ENCODE peak calls at places on chromosomes 11 and 22, in ten cellular contexts. J is AG10803, R is lower leg skin, W is brain microvascular endothelial cell, T is pancreas, F is mucosa of descending colon, P is cardiac fibroblast, N is tibial nerve, D is AG09309, V is OCI-LY7. I is an unnamed sample.

GRCh38 chr11:19370100-19370861 is 129.5 kb upstream of the E2F8 start:
- DNase-seq in J (peak; percentile 89), R (peak; percentile 91), W (peak; percentile 38), T (no peak), F (no peak), P (peak; percentile 95), N (peak; percentile 81), D (no peak), V (no peak), I (no peak)

GRCh38 chr11:12687740-12688139 is 13.5 kb downstream of the TEAD1 start:
- DNase-seq in J (no peak), R (no peak), W (no peak), T (peak; percentile 33), F (no peak), P (no peak), N (no peak), D (no peak), V (no peak), I (no peak)

GRCh38 chr22:25027959-25028840 is 75.7 kb downstream of the KIAA1671 start:
- DNase-seq in J (no peak), R (no peak), W (peak; percentile 25), T (no peak), F (peak; percentile 60), P (peak; percentile 49), N (peak; percentile 47), D (no peak), V (no peak), I (no peak)

GRCh38 chr11:134276396-134277175 is 407 bp downstream of the GLB1L3 start:
- DNase-seq in J (no peak), R (peak; percentile 79), W (no peak), T (no peak), F (no peak), P (no peak), N (no peak), D (no peak), V (no peak), I (no peak)

GRCh38 chr22:24071686-24072085 is 60.6 kb downstream of the CABIN1 start:
- DNase-seq in J (no peak), R (no peak), W (no peak), T (no peak), F (no peak), P (no peak), N (no peak), D (no peak), V (no peak), I (no peak)

GRCh38 chr11:58495906-58496305 is 12.0 kb downstream of the OR5B21 start:
- DNase-seq in J (no peak), R (no peak), W (no peak), T (no peak), F (no peak), P (no peak), N (no peak), D (no peak), V (no peak), I (peak; percentile 18)

GRCh38 chr11:83717551-83717950 is 431.4 kb upstream of the CCDC90B start:
- DNase-seq in J (no peak), R (no peak), W (no peak), T (no peak), F (no peak), P (no peak), N (no peak), D (no peak), V (no peak), I (no peak)

GRCh38 chr11:72962084-72962483 is 147.9 kb downstream of the ATG16L2 start:
- DNase-seq in J (peak; percentile 55), R (no peak), W (peak; percentile 31), T (no peak), F (no peak), P (peak; percentile 67), N (no peak), D (peak; percentile 24), V (no peak), I (no peak)

GRCh38 chr22:41524283-41524682 is 20.0 kb downstream of the POLR3H start:
- DNase-seq in J (peak; percentile 21), R (no peak), W (peak; percentile 52), T (peak; percentile 56), F (peak; percentile 66), P (peak; percentile 46), N (peak; percentile 67), D (no peak), V (no peak), I (no peak)

GRCh38 chr11:47577460-47578041 is 1.2 kb downstream of the KBTBD4 start:
- DNase-seq in J (no peak), R (no peak), W (no peak), T (no peak), F (no peak), P (no peak), N (no peak), D (no peak), V (no peak), I (no peak)

GRCh38 chr11:45860348-45860747 is 13.1 kb downstream of the CRY2 start:
- DNase-seq in J (no peak), R (peak; percentile 66), W (no peak), T (no peak), F (no peak), P (no peak), N (no peak), D (no peak), V (no peak), I (no peak)

GRCh38 chr11:134228625-134229024 is 4.2 kb downstream of the VPS26B start:
- DNase-seq in J (peak; percentile 86), R (peak; percentile 46), W (no peak), T (no peak), F (no peak), P (no peak), N (no peak), D (peak; percentile 58), V (peak; percentile 86), I (peak; percentile 90)

GRCh38 chr22:47739216-47739615 is 976.8 kb downstream of the TBC1D22A start:
- DNase-seq in J (no peak), R (peak; percentile 59), W (no peak), T (no peak), F (no peak), P (no peak), N (no peak), D (no peak), V (no peak), I (no peak)

GRCh38 chr22:47739616-47740015 is 977.2 kb downstream of the TBC1D22A start:
- DNase-seq in J (no peak), R (no peak), W (no peak), T (no peak), F (no peak), P (no peak), N (no peak), D (no peak), V (no peak), I (no peak)

GRCh38 chr22:47736166-47737034 is 974.0 kb downstream of the TBC1D22A start:
- DNase-seq in J (no peak), R (peak; percentile 79), W (no peak), T (no peak), F (no peak), P (no peak), N (no peak), D (no peak), V (no peak), I (no peak)

GRCh38 chr22:47740109-47740805 is 977.8 kb downstream of the TBC1D22A start:
- DNase-seq in J (no peak), R (peak; percentile 66), W (no peak), T (no peak), F (no peak), P (no peak), N (no peak), D (no peak), V (no peak), I (no peak)

GRCh38 chr22:47738472-47739013 is 976.1 kb downstream of the TBC1D22A start:
- DNase-seq in J (no peak), R (peak; percentile 69), W (no peak), T (no peak), F (no peak), P (no peak), N (no peak), D (no peak), V (no peak), I (no peak)
- TF ChIP-seq CTCF in J (no peak), R (no peak), W (no peak), T (no peak), F (no peak), P (no peak), N (no peak), D (no peak), V (no peak), I (no peak)

DNA sequence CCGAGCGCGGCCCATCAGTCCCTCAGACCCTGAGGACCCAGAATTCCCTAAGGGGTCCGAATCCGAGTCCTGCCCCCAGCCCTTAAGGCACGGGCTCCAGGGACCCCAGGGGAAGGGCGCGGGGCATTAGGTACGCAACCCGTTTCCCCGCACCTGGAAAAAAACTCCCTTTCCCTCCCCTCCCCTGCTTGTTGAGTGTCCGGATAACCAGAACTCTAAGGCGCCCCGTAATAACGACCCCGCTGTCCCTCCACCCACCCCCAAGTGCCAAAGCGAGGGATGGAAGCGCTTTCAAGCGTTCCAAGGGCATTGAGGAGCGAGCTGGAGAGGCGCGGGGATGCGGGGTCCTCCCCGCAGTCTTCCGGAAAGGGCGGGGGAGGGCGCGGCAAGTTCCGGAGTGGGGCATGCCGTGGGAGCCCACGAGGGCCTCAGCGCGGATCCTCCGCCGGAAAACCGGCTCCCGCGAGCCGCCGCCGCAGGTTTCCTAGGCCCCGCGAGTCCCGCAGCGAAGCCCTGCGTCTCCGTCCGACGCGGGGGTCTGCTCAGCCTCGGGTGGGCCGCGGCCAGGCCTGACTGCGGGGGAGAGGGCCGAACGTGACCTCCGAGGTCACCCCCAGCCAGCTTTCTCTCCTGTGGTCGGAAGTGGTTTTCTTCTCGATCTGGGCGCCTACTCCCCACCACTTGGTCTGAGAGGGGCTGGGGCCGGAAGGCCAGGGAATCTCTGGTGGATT is 3.9 kb upstream of the CCND1 start:
- DNase-seq in J (no peak), R (no peak), W (no peak), T (no peak), F (peak; percentile 46), P (no peak), N (no peak), D (no peak), V (no peak), I (no peak)
- H3K4me3 ChIP-seq in J (peak overlapping the region; percentile 98), R (peak overlapping the region; percentile 23), W (peak overlapping the region; percentile 98), T (peak overlapping the region; percentile 2), F (no peak overlapping the region), P (peak overlapping the region; percentile 21), N (peak overlapping the region; percentile 81), D (peak overlapping the region; percentile 35), V (no peak overlapping the region), I (no peak overlapping the region)

DNA sequence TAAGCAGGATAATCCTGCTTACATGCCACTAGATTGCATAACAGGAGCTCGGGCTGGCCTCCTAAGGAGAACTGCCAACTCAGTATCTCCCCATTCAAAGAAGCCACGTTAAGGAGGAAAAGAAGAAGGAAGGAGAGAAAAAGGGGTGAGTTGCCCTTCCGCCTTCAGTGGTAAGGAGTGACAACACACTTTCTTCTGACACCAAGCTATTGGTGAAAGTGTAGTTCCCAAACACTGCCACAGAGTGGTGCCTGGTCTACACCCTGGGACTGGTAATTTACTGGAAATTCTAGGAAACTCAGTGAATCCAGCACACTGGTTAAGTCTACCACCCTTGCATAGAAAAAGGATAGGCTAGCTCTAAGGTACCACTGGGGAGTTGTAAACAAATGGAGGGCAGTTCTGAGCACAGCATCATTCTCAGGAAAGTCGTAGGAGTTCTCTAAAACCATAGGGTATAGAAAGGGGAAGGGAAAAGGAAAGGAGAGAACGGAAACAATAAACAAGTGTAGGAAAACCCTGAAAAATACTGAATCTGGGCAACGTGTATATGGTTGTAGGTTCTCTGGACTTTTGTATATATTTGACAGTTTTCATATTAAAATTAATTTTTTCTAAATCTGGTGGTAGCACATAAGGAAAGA is 58.2 kb downstream of the RRAS2 start:
- DNase-seq in J (peak; percentile 80), R (no peak), W (peak; percentile 76), T (peak; percentile 26), F (no peak), P (peak; percentile 89), N (peak; percentile 59), D (peak; percentile 51), V (peak; percentile 27), I (peak; percentile 70)
- TF ChIP-seq CTCF in J (peak; percentile 97), R (no peak), W (peak; percentile 91), T (peak; percentile 50), F (peak; percentile 49), P (peak; percentile 89), N (peak; percentile 78), D (peak; percentile 86), V (peak; percentile 74), I (peak; percentile 75)

GRCh38 chr11:118338637-118339061 is 3.9 kb downstream of the CD3D start:
- DNase-seq in J (no peak), R (no peak), W (no peak), T (no peak), F (peak; percentile 80), P (peak; percentile 7), N (no peak), D (no peak), V (peak; percentile 82), I (peak; percentile 61)
- H3K4me3 ChIP-seq in J (no peak overlapping the region), R (no peak overlapping the region), W (no peak overlapping the region), T (no peak overlapping the region), F (no peak overlapping the region), P (no peak overlapping the region), N (no peak overlapping the region), D (no peak overlapping the region), V (no peak overlapping the region), I (no peak overlapping the region)